ENCODE peak calls at places on chromosomes 6 and 20, in four cellular contexts. S, V, F and B are unnamed samples.

GRCh38 chr6:165636415-165637048 is 26.5 kb downstream of the PDE10A start:
- DNase-seq in F (no peak), S (no peak), V (no peak), B (no peak)

GRCh38 chr6:138517635-138518034 is 18.3 kb upstream of the NHSL1 start:
- DNase-seq in V (peak; percentile 76), S (no peak), F (peak; percentile 46), B (peak; percentile 31)

GRCh38 chr6:83429857-83430605 is 820 bp downstream of the ME1 start:
- DNase-seq in V (no peak), S (peak; percentile 35), F (no peak), B (no peak)

GRCh38 chr6:108714012-108714773 is 134.0 kb upstream of the ARMC2 start:
- DNase-seq in F (peak; percentile 13), V (no peak), S (no peak), B (no peak)

GRCh38 chr6:17289491-17290106 is 8.4 kb downstream of the RBM24 start:
- DNase-seq in V (no peak), S (no peak), F (no peak), B (no peak)

GRCh38 chr6:128580224-128581110 is 60.1 kb upstream of the PTPRK start:
- DNase-seq in S (no peak), F (no peak), V (no peak), B (no peak)

GRCh38 chr6:144408151-144408550 is 123.0 kb downstream of the UTRN start:
- DNase-seq in F (no peak), S (no peak), V (no peak), B (no peak)

GRCh38 chr6:11277275-11278206 is 45.1 kb upstream of the NEDD9 start:
- DNase-seq in F (no peak), V (no peak), S (peak; percentile 66), B (no peak)

GRCh38 chr6:101878554-101879276 is 485.2 kb downstream of the GRIK2 start:
- DNase-seq in S (no peak), F (no peak), V (no peak), B (no peak)

GRCh38 chr6:130615816-130616215 is 211.4 kb upstream of the SMLR1 start:
- DNase-seq in F (no peak), V (peak; percentile 13), S (no peak), B (no peak)

GRCh38 chr20:43731927-43732326 is 5.1 kb upstream of the GTSF1L start:
- DNase-seq in V (no peak), F (no peak), S (no peak), B (no peak)

GRCh38 chr6:170269151-170269872 is 21.6 kb downstream of the DLL1 start:
- DNase-seq in S (no peak), F (no peak), V (no peak), B (no peak)

GRCh38 chr20:24665741-24666191 is 196.3 kb downstream of the SYNDIG1 start:
- DNase-seq in S (no peak), V (no peak), F (no peak), B (no peak)

GRCh38 chr6:130365166-130366010 is 429 bp upstream of the TMEM200A start:
- DNase-seq in V (no peak), F (peak; percentile 31), S (peak; percentile 73), B (peak; percentile 28)

GRCh38 chr6:142824491-142824890 is 120.5 kb downstream of the HIVEP2 start:
- DNase-seq in V (no peak), F (no peak), S (no peak), B (no peak)

GRCh38 chr6:108948252-108948651 is 100.0 kb downstream of the ARMC2 start:
- DNase-seq in S (no peak), F (no peak), V (no peak), B (no peak)

GRCh38 chr6:13012271-13012670 is 295.7 kb downstream of the PHACTR1 start:
- DNase-seq in V (no peak), F (no peak), S (no peak), B (no peak)

GRCh38 chr6:42230320-42231034 is 12.8 kb upstream of the MRPS10 start:
- DNase-seq in F (no peak), V (peak; percentile 29), S (no peak), B (no peak)

GRCh38 chr6:21245488-21245887 is 348.1 kb upstream of the SOX4 start:
- DNase-seq in V (no peak), F (no peak), S (no peak), B (no peak)

GRCh38 chr6:41255638-41256246 is 27.6 kb downstream of the TREML4 start:
- DNase-seq in V (no peak), F (no peak), S (no peak), B (no peak)

GRCh38 chr6:138588805-138589434 is 89.6 kb upstream of the NHSL1 start:
- DNase-seq in V (peak; percentile 68), S (peak; percentile 71), F (peak; percentile 43), B (peak; percentile 19)

GRCh38 chr6:115934145-115934544 is 126.5 kb downstream of the FRK start:
- DNase-seq in F (no peak), S (no peak), V (no peak), B (no peak)

GRCh38 chr6:47308674-47309325 is 905 bp downstream of the TNFRSF21 start:
- DNase-seq in S (peak; percentile 37), V (peak; percentile 67), F (no peak), B (no peak)

GRCh38 chr20:36975085-36975829 is 23.7 kb upstream of the SAMHD1 start:
- DNase-seq in S (no peak), V (peak; percentile 38), F (peak; percentile 76), B (peak; percentile 88)

GRCh38 chr20:17129089-17129488 is 97.8 kb upstream of the PCSK2 start:
- DNase-seq in V (no peak), F (no peak), S (no peak), B (no peak)

GRCh38 chr6:97459535-97459934 is 176.5 kb upstream of the MMS22L start:
- DNase-seq in V (no peak), F (no peak), S (no peak), B (no peak)

GRCh38 chr20:52972190-52972937 is at the start of gene TSHZ2:
- DNase-seq in V (no peak), S (no peak), F (no peak), B (peak; percentile 39)

GRCh38 chr6:55276745-55277627 is 50.3 kb upstream of the GFRAL start:
- DNase-seq in S (peak; percentile 61), V (peak; percentile 53), F (no peak), B (peak; percentile 20)

GRCh38 chr6:24974182-24975171 is 38.7 kb upstream of the RIPOR2 start:
- DNase-seq in S (no peak), F (peak; percentile 45), V (no peak), B (no peak)

DNA sequence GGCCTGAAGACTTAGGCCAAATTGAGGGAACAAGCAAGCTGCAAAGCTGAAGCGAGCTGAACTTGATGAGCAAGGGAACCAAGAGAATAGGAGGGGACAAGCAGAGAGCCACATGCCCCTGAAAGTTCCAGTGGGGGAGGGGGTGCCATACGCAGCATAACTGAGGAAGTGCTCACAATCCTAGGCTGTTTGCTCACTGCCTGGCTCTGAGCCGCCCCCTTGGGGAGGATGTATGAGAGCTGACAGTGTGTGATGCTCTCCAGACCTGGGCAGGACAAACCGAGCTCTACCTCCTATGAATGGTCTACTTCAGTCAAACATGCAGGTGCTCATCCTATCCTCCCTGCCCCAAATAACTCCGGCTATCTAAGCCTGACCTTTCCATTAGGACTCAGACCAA is 52.1 kb downstream of the FAXC start:
- DNase-seq in V (no peak), F (no peak), S (no peak), B (no peak)
- H3K4me1 ChIP-seq in V (no peaks in the 10 kb centered on the region), F (no peaks in the 10 kb centered on the region), S (no peaks in the 10 kb centered on the region), B (no peaks in the 10 kb centered on the region)

GRCh38 chr6:136992113-136992512 is 52.7 kb downstream of the IL20RA start:
- DNase-seq in F (no peak), S (no peak), V (no peak), B (no peak)

GRCh38 chr6:136987526-136987925 is 57.2 kb downstream of the IL20RA start:
- DNase-seq in F (no peak), S (no peak), V (no peak), B (no peak)

GRCh38 chr6:136991614-136992013 is 53.2 kb downstream of the IL20RA start:
- DNase-seq in S (no peak), V (no peak), F (no peak), B (no peak)

GRCh38 chr6:136990754-136991153 is 54.0 kb downstream of the IL20RA start:
- DNase-seq in V (no peak), F (no peak), S (no peak), B (no peak)

GRCh38 chr6:136989591-136990578 is 54.9 kb downstream of the IL20RA start:
- DNase-seq in F (no peak), V (no peak), S (no peak), B (no peak)
- H3K4me3 ChIP-seq in F (no peak overlapping the region), V (no peak overlapping the region), S (peak overlapping the region; percentile 41), B (no peak overlapping the region)

DNA sequence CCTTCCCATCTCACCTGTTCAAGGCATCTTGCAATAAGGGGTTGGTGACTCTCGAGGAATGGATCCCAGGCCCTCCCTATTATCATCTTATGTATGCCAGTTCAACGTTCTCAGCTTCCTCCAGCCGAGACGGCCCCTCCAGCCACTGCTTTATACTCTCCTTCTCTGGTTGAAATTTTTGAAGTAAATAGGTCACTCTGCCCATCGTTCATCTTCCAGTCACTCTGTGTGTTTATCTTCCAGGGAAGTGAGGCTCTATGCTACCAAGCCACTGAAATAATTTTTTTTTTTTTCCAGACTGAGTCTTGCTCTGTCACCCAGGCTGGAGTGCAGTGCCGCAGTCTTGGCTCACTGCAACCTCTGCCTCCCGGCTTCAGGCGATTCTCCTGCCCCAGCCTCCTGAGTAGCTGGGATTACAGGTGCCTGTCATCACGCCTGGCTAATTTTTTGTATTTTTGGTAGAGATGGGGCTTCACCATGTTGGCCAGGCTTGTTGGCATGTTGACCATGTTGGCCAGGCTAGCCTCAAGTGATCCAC is 17.0 kb downstream of the PTPN1 start:
- DNase-seq in F (no peak), S (no peak), V (no peak), B (no peak)
- H3K4me1 ChIP-seq in F (peaks cover 76% of the 10 kb centered on the region), S (peaks cover 7% of the 10 kb centered on the region), V (peaks cover 17% of the 10 kb centered on the region), B (peaks cover 64% of the 10 kb centered on the region)

GRCh38 chr6:156977527-156978291 is 200.5 kb downstream of the ARID1B start:
- DNase-seq in S (no peak), V (no peak), F (no peak), B (no peak)

GRCh38 chr6:156978948-156979347 is 201.8 kb downstream of the ARID1B start:
- DNase-seq in S (no peak), V (no peak), F (no peak), B (no peak)

GRCh38 chr6:156975414-156975813 is 198.2 kb downstream of the ARID1B start:
- DNase-seq in V (peak; percentile 54), F (no peak), S (no peak), B (no peak)

GRCh38 chr6:156974897-156975296 is 197.7 kb downstream of the ARID1B start:
- DNase-seq in V (peak; percentile 56), F (no peak), S (no peak), B (no peak)

DNA sequence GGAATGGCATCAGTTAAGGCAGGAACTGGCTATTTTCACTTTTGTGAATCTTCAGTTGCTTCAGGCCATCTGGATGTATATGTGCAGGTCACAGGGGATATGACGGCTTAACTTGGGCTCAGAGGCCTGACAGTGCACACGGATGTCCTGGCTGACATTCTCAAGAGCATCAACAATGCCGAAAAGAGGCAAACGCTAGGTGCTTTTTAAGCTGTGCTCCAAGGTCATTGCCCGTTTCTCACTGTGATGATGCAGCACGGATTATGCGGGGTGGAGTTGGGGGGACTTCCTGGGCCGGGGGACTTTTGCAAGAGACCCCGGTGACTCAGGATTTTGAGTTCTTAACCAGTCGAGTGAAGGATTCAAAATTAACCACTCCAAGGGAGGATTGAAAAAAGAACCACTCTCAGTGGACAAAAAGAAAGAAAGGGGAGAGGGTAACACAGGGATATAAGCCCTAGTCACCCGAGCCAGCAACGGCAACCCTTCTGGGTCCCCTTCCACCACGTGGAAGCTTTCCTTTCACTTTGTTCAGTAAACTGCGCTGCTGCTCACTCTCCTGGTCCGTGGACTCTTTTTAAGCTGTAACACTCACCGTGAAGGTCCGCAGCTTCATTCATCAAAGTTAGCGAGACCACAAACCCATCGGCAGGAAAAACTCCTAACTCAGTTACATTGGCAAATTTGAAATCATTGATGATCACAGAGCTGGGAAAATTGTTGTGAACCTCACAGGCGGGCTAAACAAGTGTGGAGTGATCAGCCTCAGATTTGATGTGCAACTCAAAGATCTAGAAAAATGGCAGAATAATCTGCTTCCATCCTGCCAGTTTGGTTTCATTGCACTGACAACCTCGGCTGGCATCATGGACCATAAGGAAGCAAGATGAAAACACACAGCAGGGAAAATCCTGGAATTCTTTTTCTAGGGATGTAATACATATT is 199.2 kb downstream of the ARID1B start:
- DNase-seq in F (no peak), V (peak; percentile 86), S (no peak), B (no peak)
- H3K4me3 ChIP-seq in F (peak overlapping the region; percentile 35), V (peak overlapping the region; percentile 66), S (no peak overlapping the region), B (peak overlapping the region; percentile 58)